ENCODE peak calls at places on chromosomes 1 and 21, in five cellular contexts. One of them, this sample, is unnamed.

GRCh38 chr1:226325178-226325577 is 16.2 kb upstream of the LIN9 start:
- DNase-seq in body of pancreas: no peak
- DNase-seq in tibial nerve: no peak
- DNase-seq in uterus: no peak
- DNase-seq in stomach: no peak
- DNase-seq in this sample: no peak

GRCh38 chr1:6423321-6423999 is 1.1 kb upstream of the ESPN start:
- DNase-seq in body of pancreas: peak; percentile 73
- DNase-seq in tibial nerve: no peak
- DNase-seq in uterus: no peak
- DNase-seq in stomach: peak; percentile 83
- DNase-seq in this sample: peak; percentile 61

GRCh38 chr21:42526379-42526727 is 12.7 kb downstream of the SLC37A1 start:
- DNase-seq in body of pancreas: peak; percentile 65
- DNase-seq in tibial nerve: no peak
- DNase-seq in uterus: no peak
- DNase-seq in stomach: peak; percentile 73
- DNase-seq in this sample: no peak

GRCh38 chr1:205492201-205492667 is 12.2 kb upstream of the CDK18 start:
- DNase-seq in body of pancreas: peak; percentile 15
- DNase-seq in tibial nerve: no peak
- DNase-seq in uterus: no peak
- DNase-seq in stomach: no peak
- DNase-seq in this sample: no peak

GRCh38 chr1:55981015-55981635 is 598.2 kb downstream of the PLPP3 start:
- DNase-seq in body of pancreas: no peak
- DNase-seq in tibial nerve: no peak
- DNase-seq in uterus: no peak
- DNase-seq in stomach: no peak
- DNase-seq in this sample: no peak

GRCh38 chr1:212608209-212608955 is at the start of gene ATF3:
- DNase-seq in body of pancreas: peak; percentile 100
- DNase-seq in tibial nerve: peak; percentile 98
- DNase-seq in uterus: peak; percentile 100
- DNase-seq in stomach: peak; percentile 100
- DNase-seq in this sample: peak; percentile 98

GRCh38 chr1:46492871-46493270 is 3.2 kb downstream of the DMBX1 start:
- DNase-seq in body of pancreas: no peak
- DNase-seq in tibial nerve: no peak
- DNase-seq in uterus: no peak
- DNase-seq in stomach: no peak
- DNase-seq in this sample: no peak

GRCh38 chr1:227351443-227351842 is 33.2 kb upstream of the CDC42BPA start:
- DNase-seq in body of pancreas: no peak
- DNase-seq in tibial nerve: no peak
- DNase-seq in uterus: no peak
- DNase-seq in stomach: no peak
- DNase-seq in this sample: no peak

GRCh38 chr1:210332719-210333398 is 4.2 kb downstream of the HHAT start:
- DNase-seq in body of pancreas: no peak
- DNase-seq in tibial nerve: no peak
- DNase-seq in uterus: no peak
- DNase-seq in stomach: no peak
- DNase-seq in this sample: no peak

GRCh38 chr1:55062801-55063561 is 23.6 kb downstream of the PCSK9 start:
- DNase-seq in body of pancreas: no peak
- DNase-seq in tibial nerve: no peak
- DNase-seq in uterus: no peak
- DNase-seq in stomach: no peak
- DNase-seq in this sample: peak; percentile 75

GRCh38 chr1:228065543-228066347 is 16.8 kb upstream of the ARF1 start:
- DNase-seq in body of pancreas: no peak
- DNase-seq in tibial nerve: no peak
- DNase-seq in uterus: no peak
- DNase-seq in stomach: peak; percentile 27
- DNase-seq in this sample: peak; percentile 54

GRCh38 chr21:43974791-43975468 is 37.2 kb upstream of the TRAPPC10 start:
- DNase-seq in body of pancreas: no peak
- DNase-seq in tibial nerve: no peak
- DNase-seq in uterus: no peak
- DNase-seq in stomach: no peak
- DNase-seq in this sample: no peak

GRCh38 chr1:160066829-160067720 is 2.9 kb downstream of the KCNJ10 start:
- DNase-seq in body of pancreas: no peak
- DNase-seq in tibial nerve: no peak
- DNase-seq in uterus: no peak
- DNase-seq in stomach: no peak
- DNase-seq in this sample: no peak

GRCh38 chr1:115423776-115424175 is 85.7 kb upstream of the NGF start:
- DNase-seq in body of pancreas: no peak
- DNase-seq in tibial nerve: no peak
- DNase-seq in uterus: no peak
- DNase-seq in stomach: no peak
- DNase-seq in this sample: no peak

GRCh38 chr1:230972855-230973271 is 5.8 kb downstream of the TTC13 start:
- DNase-seq in body of pancreas: no peak
- DNase-seq in tibial nerve: no peak
- DNase-seq in uterus: no peak
- DNase-seq in stomach: no peak
- DNase-seq in this sample: no peak

GRCh38 chr1:5448486-5448885 is 543.7 kb downstream of the NPHP4 start:
- DNase-seq in body of pancreas: no peak
- DNase-seq in tibial nerve: no peak
- DNase-seq in uterus: no peak
- DNase-seq in stomach: no peak
- DNase-seq in this sample: no peak

GRCh38 chr1:8116892-8117262 is 90.8 kb upstream of the ERRFI1 start:
- DNase-seq in body of pancreas: peak; percentile 56
- DNase-seq in tibial nerve: peak; percentile 84
- DNase-seq in uterus: peak; percentile 82
- DNase-seq in stomach: peak; percentile 56
- DNase-seq in this sample: peak; percentile 72

GRCh38 chr1:90831910-90832309 is 114.8 kb upstream of the BARHL2 start:
- DNase-seq in body of pancreas: no peak
- DNase-seq in tibial nerve: no peak
- DNase-seq in uterus: no peak
- DNase-seq in stomach: no peak
- DNase-seq in this sample: no peak

GRCh38 chr1:118186026-118186425 is 998 bp upstream of the SPAG17 start:
- DNase-seq in body of pancreas: no peak
- DNase-seq in tibial nerve: no peak
- DNase-seq in uterus: no peak
- DNase-seq in stomach: no peak
- DNase-seq in this sample: no peak

GRCh38 chr1:166489670-166490436 is 323.1 kb upstream of the FAM78B start:
- DNase-seq in body of pancreas: peak; percentile 49
- DNase-seq in tibial nerve: no peak
- DNase-seq in uterus: peak; percentile 14
- DNase-seq in stomach: no peak
- DNase-seq in this sample: no peak

GRCh38 chr1:16913866-16914662 is 7.7 kb upstream of the CROCC start:
- DNase-seq in body of pancreas: peak; percentile 97
- DNase-seq in tibial nerve: peak; percentile 85
- DNase-seq in uterus: peak; percentile 92
- DNase-seq in stomach: peak; percentile 96
- DNase-seq in this sample: peak; percentile 99

GRCh38 chr1:86972262-86972661 is 57.8 kb downstream of the HS2ST1 start:
- DNase-seq in body of pancreas: no peak
- DNase-seq in tibial nerve: no peak
- DNase-seq in uterus: no peak
- DNase-seq in stomach: peak; percentile 36
- DNase-seq in this sample: no peak

GRCh38 chr21:35048183-35048601 is 910 bp downstream of the RUNX1 start:
- DNase-seq in body of pancreas: no peak
- DNase-seq in tibial nerve: no peak
- DNase-seq in uterus: no peak
- DNase-seq in stomach: no peak
- DNase-seq in this sample: peak; percentile 40

GRCh38 chr1:97340951-97341350 is 579.9 kb downstream of the DPYD start:
- DNase-seq in body of pancreas: no peak
- DNase-seq in tibial nerve: no peak
- DNase-seq in uterus: no peak
- DNase-seq in stomach: no peak
- DNase-seq in this sample: no peak

GRCh38 chr1:16067127-16067768 is 6.2 kb downstream of the FAM131C start:
- DNase-seq in body of pancreas: peak; percentile 97
- DNase-seq in tibial nerve: no peak
- DNase-seq in uterus: no peak
- DNase-seq in stomach: peak; percentile 57
- DNase-seq in this sample: no peak

GRCh38 chr1:163834778-163835177 is 513.0 kb downstream of the NUF2 start:
- DNase-seq in body of pancreas: no peak
- DNase-seq in tibial nerve: no peak
- DNase-seq in uterus: no peak
- DNase-seq in stomach: no peak
- DNase-seq in this sample: no peak

GRCh38 chr1:243482237-243483022 is 226.6 kb downstream of the SDCCAG8 start:
- DNase-seq in body of pancreas: no peak
- DNase-seq in tibial nerve: no peak
- DNase-seq in uterus: peak; percentile 44
- DNase-seq in stomach: no peak
- DNase-seq in this sample: no peak

GRCh38 chr1:1111516-1112236 is 4.2 kb downstream of the C1orf159 start:
- DNase-seq in body of pancreas: no peak
- DNase-seq in tibial nerve: no peak
- DNase-seq in uterus: no peak
- DNase-seq in stomach: no peak
- DNase-seq in this sample: no peak

GRCh38 chr1:71521655-71522264 is 440.9 kb upstream of the ZRANB2 start:
- DNase-seq in body of pancreas: peak; percentile 40
- DNase-seq in tibial nerve: peak; percentile 55
- DNase-seq in uterus: no peak
- DNase-seq in stomach: peak; percentile 39
- DNase-seq in this sample: no peak

GRCh38 chr1:46364612-46365011 is 24.0 kb downstream of the NSUN4 start:
- DNase-seq in body of pancreas: no peak
- DNase-seq in tibial nerve: no peak
- DNase-seq in uterus: no peak
- DNase-seq in stomach: no peak
- DNase-seq in this sample: no peak

GRCh38 chr1:6534248-6534647 is 20.1 kb downstream of the NOL9 start:
- DNase-seq in body of pancreas: no peak
- DNase-seq in tibial nerve: no peak
- DNase-seq in uterus: no peak
- DNase-seq in stomach: no peak
- DNase-seq in this sample: no peak

GRCh38 chr1:93751391-93752250 is 70.0 kb upstream of the BCAR3 start:
- DNase-seq in body of pancreas: no peak
- DNase-seq in tibial nerve: no peak
- DNase-seq in uterus: no peak
- DNase-seq in stomach: no peak
- DNase-seq in this sample: peak; percentile 41

GRCh38 chr1:160658956-160659255 is 12.1 kb upstream of the SLAMF1 start:
- DNase-seq in body of pancreas: no peak
- DNase-seq in tibial nerve: no peak
- DNase-seq in uterus: no peak
- DNase-seq in stomach: no peak
- DNase-seq in this sample: no peak

GRCh38 chr1:225468270-225469020 is 40.6 kb upstream of the LBR start:
- DNase-seq in body of pancreas: no peak
- DNase-seq in tibial nerve: no peak
- DNase-seq in uterus: no peak
- DNase-seq in stomach: no peak
- DNase-seq in this sample: no peak

GRCh38 chr1:111604931-111605330 is 14.7 kb upstream of the RAP1A start:
- DNase-seq in body of pancreas: no peak
- DNase-seq in tibial nerve: no peak
- DNase-seq in uterus: no peak
- DNase-seq in stomach: no peak
- DNase-seq in this sample: no peak

GRCh38 chr1:32817159-32817814 is at the start of the genes S100PBP and YARS1:
- DNase-seq in body of pancreas: peak; percentile 99
- DNase-seq in tibial nerve: peak; percentile 99
- DNase-seq in uterus: peak; percentile 99
- DNase-seq in stomach: peak; percentile 100
- DNase-seq in this sample: peak; percentile 100
- TF ChIP-seq POLR2A in body of pancreas: peak; percentile 31
- TF ChIP-seq POLR2A in tibial nerve: peak; percentile 61
- TF ChIP-seq POLR2A in uterus: no peak
- TF ChIP-seq POLR2A in stomach: no peak
- TF ChIP-seq POLR2A in this sample: peak; percentile 83

GRCh38 chr1:21335750-21336168 is 45.5 kb upstream of the ECE1 start:
- DNase-seq in body of pancreas: no peak
- DNase-seq in tibial nerve: no peak
- DNase-seq in uterus: no peak
- DNase-seq in stomach: no peak
- DNase-seq in this sample: no peak

GRCh38 chr1:21337010-21337437 is 46.8 kb upstream of the ECE1 start:
- DNase-seq in body of pancreas: no peak
- DNase-seq in tibial nerve: no peak
- DNase-seq in uterus: no peak
- DNase-seq in stomach: no peak
- DNase-seq in this sample: no peak

GRCh38 chr1:21333824-21334213 is 43.6 kb upstream of the ECE1 start:
- DNase-seq in body of pancreas: no peak
- DNase-seq in tibial nerve: no peak
- DNase-seq in uterus: no peak
- DNase-seq in stomach: no peak
- DNase-seq in this sample: no peak

GRCh38 chr1:21334214-21335087 is 44.2 kb upstream of the ECE1 start:
- DNase-seq in body of pancreas: peak; percentile 88
- DNase-seq in tibial nerve: peak; percentile 66
- DNase-seq in uterus: peak; percentile 82
- DNase-seq in stomach: peak; percentile 76
- DNase-seq in this sample: peak; percentile 89

GRCh38 chr1:21335088-21335678 is 44.9 kb upstream of the ECE1 start:
- DNase-seq in body of pancreas: no peak
- DNase-seq in tibial nerve: no peak
- DNase-seq in uterus: no peak
- DNase-seq in stomach: no peak
- DNase-seq in this sample: no peak
- TF ChIP-seq CTCF in body of pancreas: no peak
- TF ChIP-seq CTCF in tibial nerve: peak; percentile 51
- TF ChIP-seq CTCF in uterus: no peak
- TF ChIP-seq CTCF in stomach: no peak
- TF ChIP-seq CTCF in this sample: peak; percentile 32

DNA sequence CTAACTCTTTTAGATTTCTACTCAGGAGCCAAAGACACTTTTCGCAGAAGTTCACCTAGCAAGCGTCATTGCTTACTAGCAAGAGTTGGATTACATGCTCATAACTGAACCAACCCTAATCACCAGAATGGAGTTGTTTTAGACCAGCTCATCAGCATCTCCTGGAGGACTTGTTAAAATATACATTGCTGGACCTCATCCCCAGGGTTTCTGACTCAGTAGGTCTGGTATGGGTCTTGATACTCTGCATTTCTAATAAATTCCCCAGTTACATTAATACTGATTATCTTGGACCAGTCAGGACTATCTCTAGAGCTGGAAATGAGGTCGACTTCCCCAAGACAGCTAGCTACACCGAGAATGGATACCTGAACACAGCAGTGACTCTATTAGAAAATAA is 9.7 kb upstream of the PRDX6 start:
- DNase-seq in body of pancreas: no peak
- DNase-seq in tibial nerve: no peak
- DNase-seq in uterus: no peak
- DNase-seq in stomach: no peak
- DNase-seq in this sample: no peak
- H3K9me3 ChIP-seq in body of pancreas: no peaks in the 10 kb centered on the region
- H3K9me3 ChIP-seq in tibial nerve: no peaks in the 10 kb centered on the region
- H3K9me3 ChIP-seq in uterus: no peaks in the 10 kb centered on the region
- H3K9me3 ChIP-seq in stomach: peaks cover 18% of the 10 kb centered on the region
- H3K9me3 ChIP-seq in this sample: peaks cover 11% of the 10 kb centered on the region

GRCh38 chr1:31627930-31628421 is 10.5 kb downstream of the HCRTR1 start:
- DNase-seq in body of pancreas: peak; percentile 60
- DNase-seq in tibial nerve: no peak
- DNase-seq in uterus: no peak
- DNase-seq in stomach: peak; percentile 62
- DNase-seq in this sample: peak; percentile 91
- TF ChIP-seq POLR2A in body of pancreas: no peak
- TF ChIP-seq POLR2A in tibial nerve: no peak
- TF ChIP-seq POLR2A in uterus: no peak
- TF ChIP-seq POLR2A in stomach: no peak
- TF ChIP-seq POLR2A in this sample: no peak